ENCODE peak calls at places on chromosomes 2 and 18, in seven cellular contexts. J is OCI-LY7; N is breast epithelium; A is IMR-90; P is A549; O is CD8-positive, alpha-beta T cell; U is suprapubic skin. V is an unnamed sample.

GRCh38 chr2:237264480-237265219 is 149.3 kb downstream of the COL6A3 start:
- DNase-seq in P (no peak), A (peak; percentile 95), O (no peak), J (no peak), N (no peak), U (no peak), V (no peak)

GRCh38 chr2:100821255-100821912 is 1.4 kb downstream of the NPAS2 start:
- DNase-seq in P (peak; percentile 34), O (no peak), N (no peak), A (no peak), U (no peak), J (no peak), V (no peak)

GRCh38 chr2:106602042-106602441 is 114.9 kb downstream of the CD8B2 start:
- DNase-seq in P (no peak), J (no peak), O (no peak), U (no peak), A (no peak), N (no peak), V (no peak)

GRCh38 chr18:79964330-79965118 is at the start of gene HSBP1L1:
- DNase-seq in U (no peak), A (no peak), P (peak; percentile 58), O (peak; percentile 74), J (peak; percentile 38), N (peak; percentile 70), V (peak; percentile 87)

GRCh38 chr2:207115715-207116364 is 49.9 kb downstream of the KLF7 start:
- DNase-seq in J (no peak), O (no peak), A (peak; percentile 63), P (no peak), N (no peak), U (no peak), V (no peak)

GRCh38 chr2:174682578-174683391 is 81.5 kb downstream of the CHRNA1 start:
- DNase-seq in U (no peak), O (peak; percentile 67), J (no peak), P (peak; percentile 64), N (no peak), A (peak; percentile 59), V (peak; percentile 60)

GRCh38 chr2:2769481-2770431 is 438.7 kb upstream of the MYT1L start:
- DNase-seq in A (no peak), P (peak; percentile 4), O (no peak), N (peak; percentile 41), J (no peak), U (no peak), V (no peak)

GRCh38 chr2:232773815-232774214 is 2.5 kb downstream of the KCNJ13 start:
- DNase-seq in N (no peak), U (no peak), O (no peak), J (no peak), A (no peak), P (no peak), V (no peak)

GRCh38 chr2:62287895-62288589 is 92.1 kb downstream of the B3GNT2 start:
- DNase-seq in P (peak; percentile 51), O (peak; percentile 71), J (no peak), A (no peak), U (no peak), N (peak; percentile 32), V (no peak)

GRCh38 chr2:158618859-158619490 is 162.2 kb downstream of the PKP4 start:
- DNase-seq in P (no peak), J (no peak), N (no peak), O (no peak), A (peak; percentile 47), U (no peak), V (no peak)

GRCh38 chr2:127085260-127085666 is 21.7 kb downstream of the BIN1 start:
- DNase-seq in U (no peak), P (no peak), O (peak; percentile 39), J (no peak), N (no peak), A (peak; percentile 23), V (no peak)

GRCh38 chr18:3405713-3406112 is 44.3 kb upstream of the TGIF1 start:
- DNase-seq in O (no peak), J (peak; percentile 7), P (no peak), N (no peak), U (no peak), A (no peak), V (no peak)

GRCh38 chr2:174503161-174503809 is 16.5 kb upstream of the GPR155 start:
- DNase-seq in N (no peak), P (no peak), U (no peak), O (no peak), J (no peak), A (no peak), V (no peak)

GRCh38 chr2:70498054-70498453 is 55.6 kb downstream of the TGFA start:
- DNase-seq in O (no peak), N (no peak), U (no peak), A (no peak), P (peak; percentile 42), J (peak; percentile 4), V (no peak)

GRCh38 chr2:112795720-112796119 is 11.4 kb upstream of the IL1A start:
- DNase-seq in A (no peak), J (peak; percentile 8), U (no peak), O (no peak), P (no peak), N (no peak), V (no peak)

GRCh38 chr2:211144078-211144477 is 587.7 kb downstream of the CPS1 start:
- DNase-seq in U (no peak), J (no peak), P (peak; percentile 48), A (peak; percentile 5), O (no peak), N (no peak), V (no peak)

GRCh38 chr2:170747921-170748320 is 22.3 kb upstream of the ERICH2 start:
- DNase-seq in P (peak; percentile 27), A (peak; percentile 95), J (no peak), U (no peak), O (no peak), N (no peak), V (no peak)

GRCh38 chr2:212145111-212145510 is 393.5 kb downstream of the ERBB4 start:
- DNase-seq in O (no peak), N (no peak), U (no peak), A (peak; percentile 60), J (no peak), P (no peak), V (no peak)

GRCh38 chr18:45026162-45026561 is 345.5 kb downstream of the SETBP1 start:
- DNase-seq in A (no peak), P (no peak), O (no peak), N (no peak), J (no peak), U (no peak), V (no peak)

GRCh38 chr2:195898505-195898904 is 170.1 kb downstream of the DNAH7 start:
- DNase-seq in N (peak; percentile 77), J (no peak), A (peak; percentile 100), U (no peak), O (no peak), P (no peak), V (no peak)

GRCh38 chr2:27115485-27115884 is 3.4 kb downstream of the CGREF1 start:
- DNase-seq in U (no peak), O (no peak), P (no peak), N (no peak), J (no peak), A (peak; percentile 7), V (no peak)

GRCh38 chr2:120646994-120647393 is 88.7 kb upstream of the GLI2 start:
- DNase-seq in P (no peak), A (no peak), J (no peak), O (no peak), N (no peak), U (no peak), V (no peak)

GRCh38 chr2:46575467-46575866 is 96.1 kb downstream of the TMEM247 start:
- DNase-seq in J (no peak), U (no peak), O (no peak), N (no peak), A (no peak), P (no peak), V (no peak)

GRCh38 chr2:59462418-59463197 is 1090.8 kb downstream of the BCL11A start:
- DNase-seq in P (no peak), O (no peak), U (no peak), J (no peak), A (no peak), N (no peak), V (no peak)

GRCh38 chr2:166240387-166241313 is 112.8 kb upstream of the SCN1A start:
- DNase-seq in O (no peak), A (peak; percentile 52), N (no peak), P (no peak), U (no peak), J (no peak), V (no peak)
- TF ChIP-seq CTCF in O (no peak), A (no peak), N (no peak), P (no peak), U (no peak), J (no peak), V (no peak)

GRCh38 chr2:36058076-36058475 is 297.5 kb upstream of the CRIM1 start:
- DNase-seq in O (no peak), N (no peak), P (no peak), A (no peak), U (no peak), J (no peak), V (no peak)

GRCh38 chr2:36059684-36060083 is 295.9 kb upstream of the CRIM1 start:
- DNase-seq in J (peak; percentile 76), P (no peak), N (no peak), U (no peak), O (no peak), A (no peak), V (no peak)

GRCh38 chr2:36058953-36059352 is 296.6 kb upstream of the CRIM1 start:
- DNase-seq in A (no peak), J (peak; percentile 2), N (no peak), U (no peak), O (no peak), P (no peak), V (no peak)

DNA sequence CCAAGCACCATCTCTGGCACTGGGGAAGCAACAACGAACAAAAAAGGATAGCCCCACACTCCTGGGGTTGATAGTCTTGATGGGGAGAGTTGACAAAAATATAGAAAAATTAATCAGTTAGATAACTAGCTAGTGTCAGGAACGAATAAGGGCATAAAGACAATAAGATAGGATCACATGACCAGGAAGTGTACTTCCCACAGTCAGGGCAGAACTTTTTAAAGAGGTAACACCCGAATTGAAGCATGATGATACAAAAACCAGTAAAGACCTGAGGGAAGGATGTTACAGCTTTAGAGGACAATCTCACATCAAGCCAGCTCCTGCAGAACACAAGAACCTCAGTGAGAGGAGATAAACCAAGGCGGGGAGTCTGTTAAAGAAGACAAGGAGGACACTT is 295.4 kb upstream of the CRIM1 start:
- DNase-seq in J (peak; percentile 28), U (no peak), N (no peak), P (no peak), A (no peak), O (no peak), V (no peak)
- H3K27ac ChIP-seq in J (peak overlapping the region; percentile 60), U (no peak overlapping the region), N (no peak overlapping the region), P (no peak overlapping the region), A (no peak overlapping the region), O (no peak overlapping the region), V (no peak overlapping the region)

DNA sequence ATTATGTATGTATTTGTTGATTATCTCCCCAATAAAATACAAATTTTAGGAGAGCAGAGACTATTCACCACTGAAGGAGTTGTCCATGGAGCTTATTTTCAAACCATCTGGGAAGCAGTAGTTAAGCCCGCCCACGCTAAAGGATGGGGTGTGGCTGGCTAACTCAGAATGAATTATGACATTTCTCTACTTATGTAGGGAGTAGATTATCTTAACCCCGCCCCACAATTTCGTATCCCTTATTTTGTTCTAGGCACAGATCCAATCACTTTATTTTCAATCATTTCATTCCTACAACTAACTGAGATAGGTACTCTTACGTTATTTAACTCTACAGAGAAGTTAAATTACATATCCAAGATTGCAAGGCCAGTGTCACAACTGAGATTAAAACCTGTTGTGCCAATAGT is 1.4 kb upstream of the LAPTM4A start:
- DNase-seq in A (peak; percentile 83), U (no peak), P (peak; percentile 81), J (peak; percentile 9), N (peak; percentile 53), O (no peak), V (peak; percentile 80)
- H3K4me3 ChIP-seq in A (peak overlapping the region; percentile 52), U (peak overlapping the region; percentile 95), P (peak overlapping the region; percentile 63), J (peak overlapping the region; percentile 89), N (peak overlapping the region; percentile 95), O (no peak overlapping the region), V (peak overlapping the region; percentile 98)

GRCh38 chr2:239375278-239376061 is 25.4 kb downstream of the HDAC4 start:
- DNase-seq in N (no peak), O (no peak), P (peak; percentile 21), U (peak; percentile 67), J (no peak), A (no peak), V (peak; percentile 20)
- TF ChIP-seq CTCF in N (no peak), O (no peak), P (peak; percentile 16), U (no peak), J (peak; percentile 17), A (no peak), V (peak; percentile 42)